ENCODE peak calls at places on chromosomes 3 and 15, in six cellular contexts. One of them, this sample, is unnamed.

GRCh38 chr15:43528542-43529007 is 11.2 kb downstream of the MAP1A start:
- DNase-seq in H1: no peak
- DNase-seq in IMR-90: no peak
- DNase-seq in trophoblast cell: no peak
- DNase-seq in H9: no peak
- DNase-seq in mesenchymal stem cell: no peak
- DNase-seq in this sample: no peak

GRCh38 chr3:21920431-21920830 is 169.4 kb upstream of the ZNF385D start:
- DNase-seq in trophoblast cell: no peak
- DNase-seq in mesenchymal stem cell: peak
- DNase-seq in H9: no peak
- DNase-seq in IMR-90: peak
- DNase-seq in H1: no peak
- DNase-seq in this sample: no peak

GRCh38 chr3:71973337-71974030 is 188.5 kb upstream of the PROK2 start:
- DNase-seq in trophoblast cell: no peak
- DNase-seq in H9: no peak
- DNase-seq in H1: no peak
- DNase-seq in mesenchymal stem cell: no peak
- DNase-seq in IMR-90: no peak
- DNase-seq in this sample: no peak

GRCh38 chr3:17801131-17801530 is 58.7 kb upstream of the TBC1D5 start:
- DNase-seq in H9: no peak
- DNase-seq in IMR-90: no peak
- DNase-seq in H1: no peak
- DNase-seq in trophoblast cell: no peak
- DNase-seq in mesenchymal stem cell: peak
- DNase-seq in this sample: no peak

GRCh38 chr15:100784493-100785180 is 95.0 kb upstream of the ALDH1A3 start:
- DNase-seq in IMR-90: no peak
- DNase-seq in trophoblast cell: no peak
- DNase-seq in mesenchymal stem cell: no peak
- DNase-seq in H1: no peak
- DNase-seq in H9: no peak
- DNase-seq in this sample: no peak

GRCh38 chr3:167318996-167319615 is 61.0 kb downstream of the ZBBX start:
- DNase-seq in IMR-90: no peak
- DNase-seq in mesenchymal stem cell: no peak
- DNase-seq in H9: no peak
- DNase-seq in trophoblast cell: no peak
- DNase-seq in H1: no peak
- DNase-seq in this sample: no peak

GRCh38 chr3:16883057-16883725 is 1.6 kb upstream of the PLCL2 start:
- DNase-seq in trophoblast cell: peak
- DNase-seq in H9: peak
- DNase-seq in H1: no peak
- DNase-seq in IMR-90: no peak
- DNase-seq in mesenchymal stem cell: peak
- DNase-seq in this sample: no peak

GRCh38 chr3:186540444-186541226 is 3.5 kb downstream of the CRYGS start:
- DNase-seq in H9: peak
- DNase-seq in H1: peak
- DNase-seq in mesenchymal stem cell: peak
- DNase-seq in IMR-90: peak
- DNase-seq in trophoblast cell: peak
- DNase-seq in this sample: peak

GRCh38 chr3:177932750-177933660 is 603.2 kb upstream of the KCNMB2 start:
- DNase-seq in trophoblast cell: peak
- DNase-seq in mesenchymal stem cell: no peak
- DNase-seq in H1: no peak
- DNase-seq in IMR-90: peak
- DNase-seq in H9: no peak
- DNase-seq in this sample: no peak

GRCh38 chr15:37028609-37029287 is 71.6 kb downstream of the MEIS2 start:
- DNase-seq in H9: no peak
- DNase-seq in IMR-90: peak
- DNase-seq in H1: no peak
- DNase-seq in trophoblast cell: peak
- DNase-seq in mesenchymal stem cell: peak
- DNase-seq in this sample: no peak

GRCh38 chr15:63556246-63556645 is 40.9 kb upstream of the FBXL22 start:
- DNase-seq in H9: no peak
- DNase-seq in trophoblast cell: no peak
- DNase-seq in H1: no peak
- DNase-seq in mesenchymal stem cell: no peak
- DNase-seq in IMR-90: no peak
- DNase-seq in this sample: no peak

GRCh38 chr15:98889930-98890695 is 117.5 kb downstream of the PGPEP1L start:
- DNase-seq in H9: no peak
- DNase-seq in IMR-90: peak
- DNase-seq in trophoblast cell: peak
- DNase-seq in H1: no peak
- DNase-seq in mesenchymal stem cell: peak
- DNase-seq in this sample: no peak

GRCh38 chr15:98840010-98840409 is 167.6 kb downstream of the PGPEP1L start:
- DNase-seq in H9: no peak
- DNase-seq in trophoblast cell: no peak
- DNase-seq in IMR-90: no peak
- DNase-seq in mesenchymal stem cell: no peak
- DNase-seq in H1: no peak
- DNase-seq in this sample: no peak

GRCh38 chr15:30953731-30954378 is 37.6 kb downstream of the MTMR10 start:
- DNase-seq in mesenchymal stem cell: peak
- DNase-seq in IMR-90: peak
- DNase-seq in trophoblast cell: peak
- DNase-seq in H1: peak
- DNase-seq in H9: peak
- DNase-seq in this sample: no peak

GRCh38 chr3:75059120-75059519 is 444.7 kb upstream of the CNTN3 start:
- DNase-seq in mesenchymal stem cell: no peak
- DNase-seq in H1: no peak
- DNase-seq in H9: no peak
- DNase-seq in IMR-90: no peak
- DNase-seq in trophoblast cell: no peak
- DNase-seq in this sample: no peak

GRCh38 chr15:27527490-27528067 is 556.6 kb downstream of the GABRG3 start:
- DNase-seq in mesenchymal stem cell: no peak
- DNase-seq in H1: no peak
- DNase-seq in trophoblast cell: no peak
- DNase-seq in IMR-90: no peak
- DNase-seq in H9: peak
- DNase-seq in this sample: no peak

GRCh38 chr3:60917136-60917535 is 334.1 kb downstream of the FHIT start:
- DNase-seq in H1: no peak
- DNase-seq in trophoblast cell: no peak
- DNase-seq in IMR-90: no peak
- DNase-seq in H9: no peak
- DNase-seq in mesenchymal stem cell: no peak
- DNase-seq in this sample: no peak

GRCh38 chr15:55587321-55588069 is 650 bp downstream of the PYGO1 start:
- DNase-seq in trophoblast cell: no peak
- DNase-seq in H1: no peak
- DNase-seq in H9: peak
- DNase-seq in IMR-90: peak
- DNase-seq in mesenchymal stem cell: peak
- DNase-seq in this sample: peak

GRCh38 chr3:175737646-175738572 is 878.8 kb downstream of the NAALADL2 start:
- DNase-seq in mesenchymal stem cell: peak
- DNase-seq in H1: no peak
- DNase-seq in trophoblast cell: no peak
- DNase-seq in H9: no peak
- DNase-seq in IMR-90: peak
- DNase-seq in this sample: no peak

GRCh38 chr15:40807888-40808194 is 568 bp upstream of the DNAJC17 start:
- DNase-seq in H9: no peak
- DNase-seq in mesenchymal stem cell: no peak
- DNase-seq in trophoblast cell: no peak
- DNase-seq in IMR-90: peak
- DNase-seq in H1: no peak
- DNase-seq in this sample: no peak

GRCh38 chr3:31810991-31811433 is 170.1 kb downstream of the OSBPL10 start:
- DNase-seq in trophoblast cell: no peak
- DNase-seq in IMR-90: no peak
- DNase-seq in mesenchymal stem cell: no peak
- DNase-seq in H1: peak
- DNase-seq in H9: peak
- DNase-seq in this sample: no peak

GRCh38 chr3:111732248-111732879 is 126.7 kb upstream of the PHLDB2 start:
- DNase-seq in IMR-90: no peak
- DNase-seq in H9: no peak
- DNase-seq in trophoblast cell: no peak
- DNase-seq in mesenchymal stem cell: no peak
- DNase-seq in H1: no peak
- DNase-seq in this sample: no peak

GRCh38 chr3:52053307-52054304 is 2.8 kb downstream of the DUSP7 start:
- DNase-seq in H1: no peak
- DNase-seq in H9: no peak
- DNase-seq in trophoblast cell: no peak
- DNase-seq in mesenchymal stem cell: peak
- DNase-seq in IMR-90: peak
- DNase-seq in this sample: no peak

GRCh38 chr3:10761583-10761982 is 54.4 kb upstream of the SLC6A11 start:
- DNase-seq in trophoblast cell: no peak
- DNase-seq in H9: no peak
- DNase-seq in mesenchymal stem cell: no peak
- DNase-seq in H1: no peak
- DNase-seq in IMR-90: no peak
- DNase-seq in this sample: no peak

GRCh38 chr15:68637755-68638405 is 59.1 kb downstream of the CORO2B start:
- DNase-seq in mesenchymal stem cell: peak
- DNase-seq in IMR-90: peak
- DNase-seq in H9: no peak
- DNase-seq in H1: no peak
- DNase-seq in trophoblast cell: no peak
- DNase-seq in this sample: no peak

GRCh38 chr3:164326714-164327113 is 751.6 kb downstream of the SI start:
- DNase-seq in IMR-90: no peak
- DNase-seq in H9: no peak
- DNase-seq in trophoblast cell: no peak
- DNase-seq in H1: no peak
- DNase-seq in mesenchymal stem cell: no peak
- DNase-seq in this sample: no peak

DNA sequence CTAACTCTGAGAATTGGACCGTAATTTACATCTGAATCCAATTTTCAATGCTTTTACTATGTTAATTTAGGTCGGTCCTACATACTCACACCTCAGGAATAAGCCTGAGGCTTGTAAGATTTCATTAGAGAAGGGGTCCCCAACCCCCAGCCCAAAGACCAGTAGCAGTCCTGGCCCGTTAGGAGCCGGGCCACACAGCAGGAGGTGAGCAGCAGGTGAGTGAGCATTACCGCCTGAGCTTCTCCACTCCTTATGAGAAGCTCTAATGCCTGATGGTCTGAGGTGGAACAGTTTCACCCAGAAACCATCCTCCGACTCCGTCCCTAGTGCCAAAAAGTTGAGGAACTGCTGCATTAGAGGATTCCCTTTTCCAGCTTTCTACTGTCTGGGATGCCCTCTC is 757.3 kb downstream of the SI start:
- DNase-seq in IMR-90: no peak
- DNase-seq in mesenchymal stem cell: no peak
- DNase-seq in H9: no peak
- DNase-seq in H1: peak
- DNase-seq in trophoblast cell: no peak
- DNase-seq in this sample: no peak
- H2BK120ac ChIP-seq in IMR-90: no peak
- H2BK120ac ChIP-seq in mesenchymal stem cell: no peak
- H2BK120ac ChIP-seq in H9: no peak
- H2BK120ac ChIP-seq in H1: no peak
- H2BK120ac ChIP-seq in trophoblast cell: no peak
- H2BK120ac ChIP-seq in this sample: no peak

GRCh38 chr3:15628967-15629366 is 27.4 kb downstream of the BTD start:
- DNase-seq in trophoblast cell: no peak
- DNase-seq in H1: no peak
- DNase-seq in IMR-90: no peak
- DNase-seq in H9: no peak
- DNase-seq in mesenchymal stem cell: no peak
- DNase-seq in this sample: no peak

GRCh38 chr3:15623535-15624450 is 22.2 kb downstream of the BTD start:
- DNase-seq in trophoblast cell: no peak
- DNase-seq in H9: no peak
- DNase-seq in mesenchymal stem cell: peak
- DNase-seq in H1: no peak
- DNase-seq in IMR-90: no peak
- DNase-seq in this sample: no peak
- H4K91ac ChIP-seq in trophoblast cell: no peak
- H4K91ac ChIP-seq in H9: no peak
- H4K91ac ChIP-seq in mesenchymal stem cell: no peak
- H4K91ac ChIP-seq in H1: no peak
- H4K91ac ChIP-seq in IMR-90: no peak
- H4K91ac ChIP-seq in this sample: no peak

DNA sequence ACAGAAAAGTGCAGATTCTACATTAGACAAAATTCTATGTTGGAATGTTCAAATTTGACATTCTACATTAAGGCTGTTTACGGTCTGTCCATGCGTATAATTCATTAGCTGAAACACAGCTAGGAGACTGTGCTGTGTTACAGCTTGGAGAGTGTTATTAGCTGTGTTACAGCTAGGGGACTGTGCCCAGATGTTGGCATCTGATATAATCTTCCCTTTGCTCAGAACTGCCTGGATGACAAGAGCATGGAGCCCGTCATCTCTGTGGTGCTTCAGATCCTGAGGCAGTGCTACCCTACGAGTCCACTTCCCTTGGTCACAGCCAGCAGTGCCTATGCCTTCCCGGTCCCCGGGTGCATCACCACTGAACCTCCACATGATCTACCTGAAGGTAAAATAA is 177.0 kb downstream of the AGBL1 start:
- DNase-seq in H9: no peak
- DNase-seq in H1: no peak
- DNase-seq in mesenchymal stem cell: no peak
- DNase-seq in IMR-90: no peak
- DNase-seq in trophoblast cell: no peak
- DNase-seq in this sample: no peak
- H3K23ac ChIP-seq in H9: no peak
- H3K23ac ChIP-seq in H1: no peak
- H3K23ac ChIP-seq in mesenchymal stem cell: no peak
- H3K23ac ChIP-seq in IMR-90: no peak
- H3K23ac ChIP-seq in trophoblast cell: no peak
- H3K23ac ChIP-seq in this sample: no peak

DNA sequence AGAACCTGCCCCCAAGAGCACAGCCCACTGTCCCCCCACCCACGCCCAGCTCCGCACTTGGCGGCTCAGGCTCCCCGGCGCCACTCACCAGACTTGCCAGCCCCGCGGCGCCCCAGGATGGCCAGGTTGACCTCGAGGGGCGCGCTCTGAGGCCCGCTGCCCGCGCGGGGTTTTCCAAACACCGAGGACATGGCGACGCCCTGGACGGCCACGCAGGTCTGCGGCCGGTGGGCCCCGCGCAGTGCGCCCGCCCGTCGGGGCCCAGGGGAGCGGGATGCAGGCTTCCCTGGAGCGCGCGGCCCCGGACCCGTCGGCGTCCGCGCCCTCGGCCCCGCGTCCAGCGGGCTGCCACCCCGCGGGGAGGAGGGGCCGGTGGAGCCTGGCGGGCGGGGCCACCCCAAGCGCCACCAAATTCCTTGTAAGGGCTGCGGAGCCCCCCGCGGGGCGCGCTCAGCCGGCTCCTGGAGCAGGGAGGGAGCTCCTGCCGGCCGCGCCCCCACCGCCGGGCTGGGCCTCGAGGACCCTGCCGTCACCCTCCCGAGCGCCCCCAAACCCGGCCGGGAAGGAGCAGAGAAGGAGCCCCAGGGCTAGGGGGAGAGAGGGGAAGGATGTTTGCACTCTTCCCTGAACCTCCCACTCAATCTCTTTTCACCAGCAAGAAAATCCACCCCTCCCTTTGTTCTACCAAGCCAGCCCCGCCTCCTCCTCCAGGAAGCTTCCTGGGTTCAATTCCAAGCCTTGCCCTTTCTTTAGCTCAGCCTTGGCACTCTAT is at the start of gene RASL12:
- DNase-seq in trophoblast cell: no peak
- DNase-seq in IMR-90: no peak
- DNase-seq in H9: peak
- DNase-seq in mesenchymal stem cell: no peak
- DNase-seq in H1: no peak
- DNase-seq in this sample: no peak
- H2BK120ac ChIP-seq in trophoblast cell: peak
- H2BK120ac ChIP-seq in IMR-90: peak
- H2BK120ac ChIP-seq in H9: no peak
- H2BK120ac ChIP-seq in mesenchymal stem cell: peak
- H2BK120ac ChIP-seq in H1: peak
- H2BK120ac ChIP-seq in this sample: peak

This sample was measured in neuronal stem cell.